ENCODE peak calls at places on chromosomes 11 and 22, in five cellular contexts. E is lower lobe of right lung, P is ACHN, J is neuronal stem cell, Q is C1 segment of cervical spinal cord. X is an unnamed sample.

GRCh38 chr11:11584446-11584810 is 37.4 kb downstream of the GALNT18 start:
- DNase-seq in E (no peak), P (peak; percentile 91), J (no peak), Q (no peak), X (no peak)

GRCh38 chr11:23423119-23423518 is 562.8 kb upstream of the CCDC179 start:
- DNase-seq in E (no peak), P (no peak), J (no peak), Q (no peak), X (no peak)

GRCh38 chr11:59574467-59574866 is 41.1 kb downstream of the OSBP start:
- DNase-seq in E (no peak), P (no peak), J (no peak), Q (no peak), X (no peak)

GRCh38 chr22:26550498-26551033 is 38.3 kb upstream of the TFIP11 start:
- DNase-seq in E (peak; percentile 75), P (peak; percentile 97), J (no peak), Q (peak; percentile 10), X (no peak)

GRCh38 chr11:130829801-130830562 is 86.3 kb downstream of the SNX19 start:
- DNase-seq in E (no peak), P (no peak), J (no peak), Q (no peak), X (peak; percentile 50)

GRCh38 chr11:11351042-11351586 is 1.9 kb downstream of the CSNK2A3 start:
- DNase-seq in E (no peak), P (no peak), J (no peak), Q (no peak), X (peak; percentile 48)

GRCh38 chr22:39041908-39042307 is 1.2 kb downstream of the APOBEC3F start:
- DNase-seq in E (no peak), P (no peak), J (no peak), Q (no peak), X (no peak)

GRCh38 chr11:1040428-1041148 is 4.1 kb upstream of the MUC6 start:
- DNase-seq in E (no peak), P (no peak), J (no peak), Q (no peak), X (no peak)

GRCh38 chr11:102154806-102155205 is 44.6 kb downstream of the YAP1 start:
- DNase-seq in E (no peak), P (no peak), J (no peak), Q (no peak), X (no peak)

GRCh38 chr22:39463931-39464390 is 7.1 kb downstream of the MGAT3 start:
- DNase-seq in E (peak; percentile 92), P (no peak), J (no peak), Q (peak; percentile 86), X (peak; percentile 81)

GRCh38 chr11:59807047-59807446 is 3.5 kb downstream of the MRPL16 start:
- DNase-seq in E (no peak), P (no peak), J (no peak), Q (no peak), X (no peak)

GRCh38 chr22:37768273-37768672 is 39.5 kb upstream of the GCAT start:
- DNase-seq in E (no peak), P (no peak), J (no peak), Q (no peak), X (no peak)

GRCh38 chr11:9625158-9625557 is 38.7 kb upstream of the SWAP70 start:
- DNase-seq in E (no peak), P (no peak), J (no peak), Q (no peak), X (no peak)

GRCh38 chr22:43176090-43176489 is 10.8 kb downstream of the TTLL12 start:
- DNase-seq in E (no peak), P (no peak), J (no peak), Q (no peak), X (no peak)

GRCh38 chr22:48845356-48845936 is 982.2 kb downstream of the BRD1 start:
- DNase-seq in E (no peak), P (no peak), J (no peak), Q (no peak), X (no peak)

GRCh38 chr11:37643968-37644367 is 1045.9 kb upstream of the RAG2 start:
- DNase-seq in E (no peak), P (no peak), J (no peak), Q (no peak), X (no peak)

GRCh38 chr22:31647516-31647915 is 14.5 kb downstream of the PISD start:
- DNase-seq in E (no peak), P (no peak), J (no peak), Q (no peak), X (no peak)

GRCh38 chr11:60769273-60769672 is 12.6 kb downstream of the MS4A15 start:
- DNase-seq in E (no peak), P (no peak), J (no peak), Q (no peak), X (no peak)

GRCh38 chr11:75468534-75469340 is 35.7 kb upstream of the KLHL35 start:
- DNase-seq in E (peak; percentile 48), P (no peak), J (no peak), Q (no peak), X (no peak)

GRCh38 chr22:28989035-28989464 is 72.6 kb downstream of the C22orf31 start:
- DNase-seq in E (no peak), P (no peak), J (no peak), Q (no peak), X (no peak)

GRCh38 chr22:39174498-39175120 is 22.1 kb upstream of the CBX7 start:
- DNase-seq in E (peak; percentile 81), P (peak; percentile 90), J (peak; percentile 99), Q (no peak), X (no peak)

GRCh38 chr11:116725434-116726221 is 47.2 kb downstream of the BUD13 start:
- DNase-seq in E (no peak), P (no peak), J (no peak), Q (no peak), X (peak; percentile 15)

GRCh38 chr11:74341926-74342325 is 30.5 kb upstream of the P4HA3 start:
- DNase-seq in E (no peak), P (no peak), J (no peak), Q (no peak), X (no peak)